ENCODE peak calls at places on chromosomes 11 and 22, in seven cellular contexts. One of them, this sample, is unnamed.

GRCh38 chr11:63563201-63564055 is at the start of gene PLAAT2:
- DNase-seq in activated B cell treated with CpG ODN at 0.5 μM for 24 hours: no peak
- DNase-seq in Calu3: no peak
- DNase-seq in BJ: no peak
- DNase-seq in NB4: no peak
- DNase-seq in astrocyte of the cerebellum: no peak
- DNase-seq in fibroblast of the aortic adventitia: no peak
- DNase-seq in this sample: no peak

GRCh38 chr11:11748706-11749365 is 92.9 kb upstream of the USP47 start:
- DNase-seq in fibroblast of the aortic adventitia: peak
- DNase-seq in activated B cell treated with CpG ODN at 0.5 μM for 24 hours: no peak
- DNase-seq in NB4: no peak
- DNase-seq in astrocyte of the cerebellum: no peak
- DNase-seq in Calu3: no peak
- DNase-seq in BJ: no peak
- DNase-seq in this sample: no peak

GRCh38 chr11:46294365-46295309 is 17.2 kb downstream of the CREB3L1 start:
- DNase-seq in activated B cell treated with CpG ODN at 0.5 μM for 24 hours: no peak
- DNase-seq in BJ: peak
- DNase-seq in NB4: no peak
- DNase-seq in Calu3: no peak
- DNase-seq in fibroblast of the aortic adventitia: peak
- DNase-seq in astrocyte of the cerebellum: no peak
- DNase-seq in this sample: no peak

GRCh38 chr11:118910309-118911112 is 15.2 kb downstream of the BCL9L start:
- DNase-seq in Calu3: peak
- DNase-seq in activated B cell treated with CpG ODN at 0.5 μM for 24 hours: no peak
- DNase-seq in NB4: no peak
- DNase-seq in BJ: peak
- DNase-seq in fibroblast of the aortic adventitia: peak
- DNase-seq in astrocyte of the cerebellum: peak
- DNase-seq in this sample: no peak

GRCh38 chr11:79902493-79902892 is 461.7 kb upstream of the TENM4 start:
- DNase-seq in fibroblast of the aortic adventitia: no peak
- DNase-seq in Calu3: no peak
- DNase-seq in astrocyte of the cerebellum: no peak
- DNase-seq in activated B cell treated with CpG ODN at 0.5 μM for 24 hours: no peak
- DNase-seq in BJ: no peak
- DNase-seq in NB4: no peak
- DNase-seq in this sample: no peak

GRCh38 chr11:20363500-20364411 is at the start of gene HTATIP2:
- DNase-seq in activated B cell treated with CpG ODN at 0.5 μM for 24 hours: peak
- DNase-seq in Calu3: peak
- DNase-seq in BJ: no peak
- DNase-seq in astrocyte of the cerebellum: no peak
- DNase-seq in NB4: peak
- DNase-seq in fibroblast of the aortic adventitia: peak
- DNase-seq in this sample: peak

GRCh38 chr11:65112551-65113360 is 1.1 kb downstream of the TM7SF2 start:
- DNase-seq in astrocyte of the cerebellum: no peak
- DNase-seq in fibroblast of the aortic adventitia: peak
- DNase-seq in BJ: no peak
- DNase-seq in Calu3: peak
- DNase-seq in NB4: peak
- DNase-seq in activated B cell treated with CpG ODN at 0.5 μM for 24 hours: peak
- DNase-seq in this sample: peak

GRCh38 chr22:38741166-38741565 is 14.6 kb downstream of the SUN2 start:
- DNase-seq in fibroblast of the aortic adventitia: no peak
- DNase-seq in BJ: no peak
- DNase-seq in activated B cell treated with CpG ODN at 0.5 μM for 24 hours: no peak
- DNase-seq in Calu3: no peak
- DNase-seq in astrocyte of the cerebellum: no peak
- DNase-seq in NB4: no peak
- DNase-seq in this sample: no peak

GRCh38 chr11:36383200-36383599 is 87.1 kb downstream of the PRR5L start:
- DNase-seq in fibroblast of the aortic adventitia: no peak
- DNase-seq in Calu3: no peak
- DNase-seq in BJ: no peak
- DNase-seq in NB4: no peak
- DNase-seq in astrocyte of the cerebellum: no peak
- DNase-seq in activated B cell treated with CpG ODN at 0.5 μM for 24 hours: no peak
- DNase-seq in this sample: no peak

GRCh38 chr11:18706330-18707243 is 8.0 kb downstream of the TMEM86A start:
- DNase-seq in activated B cell treated with CpG ODN at 0.5 μM for 24 hours: no peak
- DNase-seq in Calu3: no peak
- DNase-seq in NB4: no peak
- DNase-seq in BJ: no peak
- DNase-seq in fibroblast of the aortic adventitia: no peak
- DNase-seq in astrocyte of the cerebellum: no peak
- DNase-seq in this sample: peak

GRCh38 chr22:41772645-41773044 is 27.8 kb upstream of the CCDC134 start:
- DNase-seq in activated B cell treated with CpG ODN at 0.5 μM for 24 hours: no peak
- DNase-seq in astrocyte of the cerebellum: no peak
- DNase-seq in Calu3: no peak
- DNase-seq in fibroblast of the aortic adventitia: no peak
- DNase-seq in BJ: no peak
- DNase-seq in NB4: no peak
- DNase-seq in this sample: no peak

GRCh38 chr22:31618057-31618456 is 44.0 kb downstream of the PISD start:
- DNase-seq in NB4: no peak
- DNase-seq in BJ: no peak
- DNase-seq in Calu3: no peak
- DNase-seq in fibroblast of the aortic adventitia: no peak
- DNase-seq in activated B cell treated with CpG ODN at 0.5 μM for 24 hours: no peak
- DNase-seq in astrocyte of the cerebellum: no peak
- DNase-seq in this sample: no peak

GRCh38 chr22:33923033-33923432 is 2.8 kb upstream of the LARGE1 start:
- DNase-seq in Calu3: no peak
- DNase-seq in activated B cell treated with CpG ODN at 0.5 μM for 24 hours: no peak
- DNase-seq in BJ: no peak
- DNase-seq in fibroblast of the aortic adventitia: peak
- DNase-seq in astrocyte of the cerebellum: no peak
- DNase-seq in NB4: no peak
- DNase-seq in this sample: no peak

GRCh38 chr22:49020314-49020713 is 807.4 kb downstream of the BRD1 start:
- DNase-seq in BJ: no peak
- DNase-seq in Calu3: no peak
- DNase-seq in activated B cell treated with CpG ODN at 0.5 μM for 24 hours: no peak
- DNase-seq in NB4: no peak
- DNase-seq in fibroblast of the aortic adventitia: no peak
- DNase-seq in astrocyte of the cerebellum: no peak
- DNase-seq in this sample: no peak

GRCh38 chr11:78212586-78213371 is 24.1 kb downstream of the USP35 start:
- DNase-seq in Calu3: no peak
- DNase-seq in astrocyte of the cerebellum: no peak
- DNase-seq in NB4: no peak
- DNase-seq in activated B cell treated with CpG ODN at 0.5 μM for 24 hours: no peak
- DNase-seq in fibroblast of the aortic adventitia: peak
- DNase-seq in BJ: peak
- DNase-seq in this sample: no peak

GRCh38 chr11:130179396-130180306 is 20.1 kb downstream of the ST14 start:
- DNase-seq in astrocyte of the cerebellum: no peak
- DNase-seq in Calu3: peak
- DNase-seq in activated B cell treated with CpG ODN at 0.5 μM for 24 hours: no peak
- DNase-seq in BJ: no peak
- DNase-seq in NB4: no peak
- DNase-seq in fibroblast of the aortic adventitia: no peak
- DNase-seq in this sample: no peak

GRCh38 chr11:112267188-112267591 is 6.5 kb upstream of the PLET1 start:
- DNase-seq in BJ: no peak
- DNase-seq in astrocyte of the cerebellum: no peak
- DNase-seq in Calu3: no peak
- DNase-seq in activated B cell treated with CpG ODN at 0.5 μM for 24 hours: no peak
- DNase-seq in fibroblast of the aortic adventitia: no peak
- DNase-seq in NB4: no peak
- DNase-seq in this sample: no peak

DNA sequence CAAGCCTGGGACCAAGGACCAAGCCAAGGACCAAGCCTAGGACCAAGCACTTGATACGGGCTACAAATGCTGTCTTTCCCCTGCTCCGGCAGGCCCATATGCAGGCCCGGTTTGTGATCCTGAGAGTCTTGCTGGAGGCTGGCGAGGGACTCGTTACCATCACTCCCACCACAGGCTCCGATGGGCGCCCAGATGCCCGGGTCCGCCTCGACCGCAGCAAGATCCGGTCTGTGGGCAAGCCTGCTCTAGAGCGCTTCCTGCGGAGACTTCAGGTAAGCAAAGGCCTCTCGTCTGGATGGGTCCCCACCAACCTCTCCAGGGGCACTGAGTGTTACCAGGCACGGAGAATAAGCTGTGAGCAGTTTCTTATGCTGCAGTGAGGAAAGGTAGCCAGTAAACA is 13.2 kb upstream of the BBS1 start:
- DNase-seq in BJ: no peak
- DNase-seq in Calu3: no peak
- DNase-seq in activated B cell treated with CpG ODN at 0.5 μM for 24 hours: no peak
- DNase-seq in astrocyte of the cerebellum: no peak
- DNase-seq in NB4: no peak
- DNase-seq in fibroblast of the aortic adventitia: no peak
- DNase-seq in this sample: no peak
- TF ChIP-seq CTCF in BJ: no peak
- TF ChIP-seq CTCF in Calu3: no peak
- TF ChIP-seq CTCF in activated B cell treated with CpG ODN at 0.5 μM for 24 hours: no peak
- TF ChIP-seq CTCF in astrocyte of the cerebellum: no peak
- TF ChIP-seq CTCF in NB4: no peak
- TF ChIP-seq CTCF in fibroblast of the aortic adventitia: no peak
- TF ChIP-seq CTCF in this sample: no peak

DNA sequence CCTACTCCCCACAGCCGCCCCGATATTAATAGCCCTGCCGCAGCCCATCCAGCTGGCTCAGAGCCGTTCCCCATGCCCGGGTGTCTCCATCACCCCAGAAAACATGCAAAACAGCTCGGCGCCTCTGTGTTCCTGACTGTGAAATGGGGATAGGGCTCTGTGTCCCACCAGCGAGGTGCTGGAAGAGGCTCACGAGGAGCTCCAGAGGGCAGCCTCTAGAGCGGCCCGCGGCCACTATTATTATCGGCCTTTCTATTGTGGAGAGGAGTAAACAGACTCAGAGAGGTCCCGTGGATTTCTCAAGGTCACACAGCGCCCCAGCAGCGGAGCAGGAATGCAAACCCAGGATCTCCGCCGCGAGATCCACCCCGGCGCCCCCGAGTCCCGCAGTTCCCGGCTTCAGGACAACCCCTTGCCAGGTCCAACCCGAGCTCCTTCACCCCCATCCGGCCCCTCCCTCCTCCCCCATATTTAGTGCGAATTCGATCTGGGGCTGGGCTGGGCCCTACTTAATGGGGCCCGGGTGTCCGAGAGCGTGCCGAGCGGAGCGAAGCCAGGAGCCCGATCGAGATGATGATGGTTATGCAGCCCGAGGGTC is at the start of gene ACTN3:
- DNase-seq in astrocyte of the cerebellum: no peak
- DNase-seq in BJ: no peak
- DNase-seq in Calu3: no peak
- DNase-seq in fibroblast of the aortic adventitia: peak
- DNase-seq in activated B cell treated with CpG ODN at 0.5 μM for 24 hours: no peak
- DNase-seq in NB4: no peak
- DNase-seq in this sample: peak
- TF ChIP-seq CTCF in astrocyte of the cerebellum: no peak
- TF ChIP-seq CTCF in BJ: no peak
- TF ChIP-seq CTCF in Calu3: no peak
- TF ChIP-seq CTCF in fibroblast of the aortic adventitia: no peak
- TF ChIP-seq CTCF in activated B cell treated with CpG ODN at 0.5 μM for 24 hours: no peak
- TF ChIP-seq CTCF in NB4: no peak
- TF ChIP-seq CTCF in this sample: no peak

DNA sequence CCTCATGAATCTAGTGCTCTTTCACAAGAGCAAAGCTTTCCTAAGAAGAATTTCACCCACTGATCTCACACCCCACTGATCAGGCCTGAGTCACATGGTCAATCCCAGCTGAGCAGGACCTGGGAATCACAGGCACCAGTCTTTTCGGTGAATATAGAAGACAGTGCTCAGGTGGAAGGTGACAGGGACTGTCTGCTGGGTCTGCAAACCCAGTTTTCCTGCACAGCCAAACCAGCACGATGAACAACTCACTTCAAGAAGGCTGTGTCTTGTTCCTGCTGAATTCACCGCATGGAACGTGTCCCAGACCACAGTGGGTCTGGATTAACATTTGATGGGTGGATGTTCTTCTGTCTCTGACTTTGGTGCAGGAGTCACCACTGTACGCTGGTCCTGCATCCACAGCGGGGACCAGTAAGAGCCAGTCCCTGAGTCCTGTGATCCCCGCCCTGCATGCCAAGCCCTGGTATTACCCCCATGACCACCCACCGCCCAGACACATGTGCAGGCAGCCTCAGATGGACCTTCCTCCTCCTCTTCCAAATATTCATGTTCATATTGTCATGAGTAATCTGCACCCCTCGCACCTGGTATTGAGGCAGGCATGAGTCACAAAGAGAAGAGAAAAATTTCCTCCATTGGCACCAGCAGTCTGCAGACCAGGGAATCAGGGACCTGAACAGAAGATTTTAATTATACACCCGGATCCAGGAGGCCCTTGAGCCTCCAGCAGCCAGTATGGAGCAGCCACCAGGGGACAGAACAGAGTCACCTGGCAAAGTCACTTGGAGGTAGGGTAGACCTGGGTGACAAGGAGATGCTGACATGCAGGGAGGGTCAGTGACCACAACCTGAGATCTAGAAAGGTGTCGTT is 8.6 kb upstream of the IGLL5 start:
- DNase-seq in BJ: no peak
- DNase-seq in fibroblast of the aortic adventitia: no peak
- DNase-seq in Calu3: no peak
- DNase-seq in astrocyte of the cerebellum: no peak
- DNase-seq in activated B cell treated with CpG ODN at 0.5 μM for 24 hours: no peak
- DNase-seq in NB4: no peak
- DNase-seq in this sample: no peak
- TF ChIP-seq CTCF in BJ: no peak
- TF ChIP-seq CTCF in fibroblast of the aortic adventitia: no peak
- TF ChIP-seq CTCF in Calu3: no peak
- TF ChIP-seq CTCF in astrocyte of the cerebellum: no peak
- TF ChIP-seq CTCF in activated B cell treated with CpG ODN at 0.5 μM for 24 hours: no peak
- TF ChIP-seq CTCF in NB4: no peak
- TF ChIP-seq CTCF in this sample: peak

GRCh38 chr11:86390499-86390898 is 15.8 kb downstream of the CCDC81 start:
- DNase-seq in astrocyte of the cerebellum: no peak
- DNase-seq in BJ: no peak
- DNase-seq in fibroblast of the aortic adventitia: no peak
- DNase-seq in NB4: no peak
- DNase-seq in Calu3: no peak
- DNase-seq in activated B cell treated with CpG ODN at 0.5 μM for 24 hours: no peak
- DNase-seq in this sample: no peak

GRCh38 chr11:86397351-86397750 is 22.7 kb downstream of the CCDC81 start:
- DNase-seq in astrocyte of the cerebellum: no peak
- DNase-seq in fibroblast of the aortic adventitia: no peak
- DNase-seq in NB4: no peak
- DNase-seq in BJ: no peak
- DNase-seq in activated B cell treated with CpG ODN at 0.5 μM for 24 hours: no peak
- DNase-seq in Calu3: no peak
- DNase-seq in this sample: no peak

GRCh38 chr11:86398106-86398505 is 23.4 kb downstream of the CCDC81 start:
- DNase-seq in NB4: no peak
- DNase-seq in BJ: no peak
- DNase-seq in Calu3: no peak
- DNase-seq in astrocyte of the cerebellum: no peak
- DNase-seq in activated B cell treated with CpG ODN at 0.5 μM for 24 hours: no peak
- DNase-seq in fibroblast of the aortic adventitia: no peak
- DNase-seq in this sample: no peak

GRCh38 chr11:86396403-86396802 is 21.7 kb downstream of the CCDC81 start:
- DNase-seq in Calu3: no peak
- DNase-seq in BJ: peak
- DNase-seq in activated B cell treated with CpG ODN at 0.5 μM for 24 hours: no peak
- DNase-seq in NB4: no peak
- DNase-seq in astrocyte of the cerebellum: no peak
- DNase-seq in fibroblast of the aortic adventitia: peak
- DNase-seq in this sample: no peak

GRCh38 chr11:86395061-86395551 is 20.4 kb downstream of the CCDC81 start:
- DNase-seq in NB4: peak
- DNase-seq in astrocyte of the cerebellum: no peak
- DNase-seq in BJ: no peak
- DNase-seq in Calu3: no peak
- DNase-seq in fibroblast of the aortic adventitia: no peak
- DNase-seq in activated B cell treated with CpG ODN at 0.5 μM for 24 hours: no peak
- DNase-seq in this sample: no peak
- TF ChIP-seq CTCF in NB4: no peak
- TF ChIP-seq CTCF in astrocyte of the cerebellum: no peak
- TF ChIP-seq CTCF in BJ: peak
- TF ChIP-seq CTCF in Calu3: no peak
- TF ChIP-seq CTCF in fibroblast of the aortic adventitia: no peak
- TF ChIP-seq CTCF in activated B cell treated with CpG ODN at 0.5 μM for 24 hours: no peak
- TF ChIP-seq CTCF in this sample: no peak

This sample was measured in GM20000.